ENCODE peak calls at places on chromosomes 5 and 9, in eight cellular contexts. Y, I, L, T, P, W, N and V are unnamed samples.

GRCh38 chr9:86329649-86330048 is 24.6 kb downstream of the TUT7 start:
- DNase-seq in Y (no peak), I (no peak), L (no peak), T (no peak), P (no peak), W (peak), N (no peak), V (no peak)

GRCh38 chr9:120655005-120655622 is 59.2 kb downstream of the MEGF9 start:
- DNase-seq in Y (no peak), I (no peak), L (peak), T (peak), P (no peak), W (peak), N (no peak), V (peak)

GRCh38 chr5:25358919-25359318 is 714.1 kb upstream of the CDH10 start:
- DNase-seq in Y (no peak), I (no peak), L (no peak), T (no peak), P (no peak), W (no peak), N (no peak), V (no peak)

GRCh38 chr5:149040421-149040820 is 22.4 kb downstream of the SH3TC2 start:
- DNase-seq in Y (no peak), I (no peak), L (no peak), T (no peak), P (no peak), W (no peak), N (no peak), V (no peak)

GRCh38 chr9:118829334-118829733 is 539.9 kb downstream of the BRINP1 start:
- DNase-seq in Y (no peak), I (no peak), L (peak), T (no peak), P (no peak), W (no peak), N (no peak), V (no peak)

GRCh38 chr9:33166263-33167083 is 663 bp downstream of the B4GALT1 start:
- DNase-seq in Y (no peak), I (peak), L (no peak), T (no peak), P (peak), W (no peak), N (no peak), V (no peak)

GRCh38 chr9:115213777-115214428 is 95.9 kb upstream of the TNC start:
- DNase-seq in Y (no peak), I (peak), L (peak), T (peak), P (no peak), W (peak), N (no peak), V (peak)

GRCh38 chr5:147461915-147462314 is 48.0 kb downstream of the DPYSL3 start:
- DNase-seq in Y (no peak), I (no peak), L (no peak), T (no peak), P (no peak), W (no peak), N (no peak), V (no peak)

GRCh38 chr5:35274839-35275509 is 44.7 kb upstream of the PRLR start:
- DNase-seq in Y (no peak), I (no peak), L (no peak), T (no peak), P (no peak), W (no peak), N (no peak), V (no peak)